ENCODE peak calls at places on chromosome 12, in six cellular contexts. F, D, Q, H, N and A are unnamed samples.

GRCh38 chr12:47277972-47278448 is 198.3 kb upstream of the AMIGO2 start:
- DNase-seq in F (no peak), D (no peak), Q (no peak), H (peak; percentile 88), N (no peak), A (no peak)

GRCh38 chr12:65827827-65828231 is 3.5 kb downstream of the HMGA2 start:
- DNase-seq in F (no peak), D (no peak), Q (no peak), H (peak; percentile 27), N (no peak), A (no peak)

GRCh38 chr12:52278931-52279682 is 4.7 kb downstream of the KRT86 start:
- DNase-seq in F (peak; percentile 44), D (peak; percentile 72), Q (peak; percentile 95), H (peak; percentile 67), N (peak; percentile 70), A (peak; percentile 48)

GRCh38 chr12:6090786-6091185 is 33.7 kb downstream of the VWF start:
- DNase-seq in F (no peak), D (no peak), Q (no peak), H (no peak), N (no peak), A (no peak)

GRCh38 chr12:93191956-93192355 is 185.8 kb upstream of the NUDT4 start:
- DNase-seq in F (no peak), D (no peak), Q (no peak), H (no peak), N (no peak), A (no peak)

GRCh38 chr12:3833670-3834310 is 39.4 kb downstream of the PARP11 start:
- DNase-seq in F (no peak), D (no peak), Q (no peak), H (no peak), N (no peak), A (no peak)

GRCh38 chr12:26979733-26980132 is 34.5 kb downstream of the TM7SF3 start:
- DNase-seq in F (no peak), D (no peak), Q (no peak), H (no peak), N (no peak), A (no peak)

GRCh38 chr12:554001-554285 is 94.2 kb downstream of the B4GALNT3 start:
- DNase-seq in F (no peak), D (no peak), Q (no peak), H (no peak), N (no peak), A (no peak)

GRCh38 chr12:6764011-6764828 is 1.9 kb upstream of the PTMS start:
- DNase-seq in F (no peak), D (no peak), Q (no peak), H (peak; percentile 100), N (peak; percentile 99), A (peak; percentile 88)

GRCh38 chr12:19230896-19231295 is 101.4 kb downstream of the PLEKHA5 start:
- DNase-seq in F (no peak), D (no peak), Q (no peak), H (no peak), N (no peak), A (no peak)

GRCh38 chr12:63907561-63907960 is 63.1 kb downstream of the SRGAP1 start:
- DNase-seq in F (no peak), D (no peak), Q (no peak), H (no peak), N (no peak), A (no peak)

GRCh38 chr12:31317471-31318397 is 8.2 kb downstream of the SINHCAF start:
- DNase-seq in F (no peak), D (no peak), Q (no peak), H (peak; percentile 53), N (no peak), A (peak; percentile 8)

GRCh38 chr12:48510111-48510510 is 15.3 kb upstream of the OR8S1 start:
- DNase-seq in F (no peak), D (no peak), Q (no peak), H (no peak), N (no peak), A (no peak)